ENCODE peak calls at places on chromosome 6, in six cellular contexts. K, P, H, X, L and S are unnamed samples.

GRCh38 chr6:127346512-127346911 is 3.1 kb upstream of the ECHDC1 start:
- DNase-seq in P (no peak), X (no peak), K (no peak), L (no peak), H (no peak), S (no peak)

GRCh38 chr6:167930300-167930699 is 67.2 kb upstream of the KIF25 start:
- DNase-seq in P (peak), X (peak), H (no peak), L (no peak), K (no peak), S (no peak)

GRCh38 chr6:84074988-84075781 is 41.6 kb downstream of the MRAP2 start:
- DNase-seq in K (peak), X (peak), P (no peak), H (peak), L (peak), S (no peak)

GRCh38 chr6:111985202-111985731 is 68.6 kb upstream of the CCN6 start:
- DNase-seq in P (peak), K (peak), L (peak), X (peak), H (no peak), S (peak)

GRCh38 chr6:26351544-26351953 is 13.4 kb upstream of the BTN3A2 start:
- DNase-seq in K (peak), X (peak), H (no peak), P (peak), L (peak), S (peak)

GRCh38 chr6:119207973-119208725 is 129.7 kb upstream of the FAM184A start:
- DNase-seq in H (no peak), X (peak), P (peak), K (no peak), L (no peak), S (no peak)

GRCh38 chr6:104003803-104004516 is 855.8 kb downstream of the HACE1 start:
- DNase-seq in L (no peak), H (no peak), K (no peak), X (peak), P (no peak), S (no peak)

GRCh38 chr6:31639449-31639861 is 13.0 kb downstream of the BAG6 start:
- DNase-seq in K (no peak), P (no peak), L (no peak), H (no peak), X (peak), S (no peak)

GRCh38 chr6:69796081-69796626 is 656 bp downstream of the LMBRD1 start:
- DNase-seq in K (peak), X (peak), H (peak), P (peak), L (peak), S (peak)

GRCh38 chr6:21742238-21742660 is 148.7 kb downstream of the SOX4 start:
- DNase-seq in P (peak), X (peak), H (no peak), L (peak), K (peak), S (no peak)

GRCh38 chr6:106749611-106750010 is 120.2 kb downstream of the QRSL1 start:
- DNase-seq in H (no peak), K (no peak), P (no peak), L (peak), X (peak), S (peak)

GRCh38 chr6:30263734-30264133 is 50.5 kb upstream of the TRIM26 start:
- DNase-seq in K (no peak), X (peak), P (peak), H (no peak), L (peak), S (peak)

GRCh38 chr6:169070506-169071176 is 183.0 kb downstream of the THBS2 start:
- DNase-seq in X (peak), P (peak), L (peak), K (no peak), H (no peak), S (peak)

GRCh38 chr6:166026586-166027126 is 141.0 kb downstream of the TBXT start:
- DNase-seq in P (no peak), H (no peak), K (no peak), L (no peak), X (no peak), S (no peak)

GRCh38 chr6:26234421-26235239 is 130.4 kb upstream of the BTN3A2 start:
- DNase-seq in P (peak), H (peak), K (peak), X (peak), L (peak), S (no peak)

GRCh38 chr6:123547216-123547978 is 89.4 kb downstream of the TRDN start:
- DNase-seq in P (no peak), H (no peak), X (no peak), K (peak), L (no peak), S (no peak)

GRCh38 chr6:120852293-120852849 is 481.9 kb downstream of the TBC1D32 start:
- DNase-seq in H (peak), K (no peak), P (no peak), X (no peak), L (no peak), S (no peak)

GRCh38 chr6:56961151-56961550 is 6.2 kb downstream of the BEND6 start:
- DNase-seq in L (peak), H (no peak), P (no peak), K (no peak), X (peak), S (no peak)

GRCh38 chr6:29825848-29826247 is 1.8 kb upstream of the HLA-G start:
- DNase-seq in L (peak), X (no peak), H (no peak), K (no peak), P (no peak), S (no peak)

GRCh38 chr6:74181471-74181870 is 485.5 kb downstream of the CD109 start:
- DNase-seq in L (no peak), X (no peak), H (no peak), P (no peak), K (no peak), S (no peak)

GRCh38 chr6:8530775-8531435 is 95.6 kb upstream of the SLC35B3 start:
- DNase-seq in L (peak), X (no peak), P (peak), H (peak), K (no peak), S (no peak)
- TF ChIP-seq CTCF in L (peak), X (no peak), P (no peak), H (peak), K (no peak), S (no peak)

GRCh38 chr6:3163248-3163594 is 5.9 kb upstream of the TUBB2A start:
- DNase-seq in H (no peak), X (no peak), L (no peak), K (peak), P (peak), S (no peak)
- TF ChIP-seq EZH2 in H (no peak), X (no peak), L (no peak), K (no peak), P (no peak), S (no peak)

GRCh38 chr6:162251257-162251656 is 476.3 kb downstream of the PRKN start:
- DNase-seq in P (peak), K (no peak), L (no peak), X (no peak), H (peak), S (no peak)
- TF ChIP-seq CTCF in P (no peak), K (no peak), L (peak), X (peak), H (peak), S (peak)

GRCh38 chr6:105137388-105137787 is 42.4 kb downstream of the POPDC3 start:
- DNase-seq in L (peak), H (peak), K (no peak), P (peak), X (no peak), S (no peak)

GRCh38 chr6:105135056-105135455 is 44.8 kb downstream of the POPDC3 start:
- DNase-seq in H (peak), K (peak), L (peak), X (peak), P (peak), S (no peak)

GRCh38 chr6:105138141-105138540 is 41.7 kb downstream of the POPDC3 start:
- DNase-seq in H (no peak), X (no peak), K (no peak), L (no peak), P (no peak), S (no peak)

GRCh38 chr6:105135907-105136432 is 43.8 kb downstream of the POPDC3 start:
- DNase-seq in H (no peak), L (peak), P (peak), K (peak), X (no peak), S (no peak)

DNA sequence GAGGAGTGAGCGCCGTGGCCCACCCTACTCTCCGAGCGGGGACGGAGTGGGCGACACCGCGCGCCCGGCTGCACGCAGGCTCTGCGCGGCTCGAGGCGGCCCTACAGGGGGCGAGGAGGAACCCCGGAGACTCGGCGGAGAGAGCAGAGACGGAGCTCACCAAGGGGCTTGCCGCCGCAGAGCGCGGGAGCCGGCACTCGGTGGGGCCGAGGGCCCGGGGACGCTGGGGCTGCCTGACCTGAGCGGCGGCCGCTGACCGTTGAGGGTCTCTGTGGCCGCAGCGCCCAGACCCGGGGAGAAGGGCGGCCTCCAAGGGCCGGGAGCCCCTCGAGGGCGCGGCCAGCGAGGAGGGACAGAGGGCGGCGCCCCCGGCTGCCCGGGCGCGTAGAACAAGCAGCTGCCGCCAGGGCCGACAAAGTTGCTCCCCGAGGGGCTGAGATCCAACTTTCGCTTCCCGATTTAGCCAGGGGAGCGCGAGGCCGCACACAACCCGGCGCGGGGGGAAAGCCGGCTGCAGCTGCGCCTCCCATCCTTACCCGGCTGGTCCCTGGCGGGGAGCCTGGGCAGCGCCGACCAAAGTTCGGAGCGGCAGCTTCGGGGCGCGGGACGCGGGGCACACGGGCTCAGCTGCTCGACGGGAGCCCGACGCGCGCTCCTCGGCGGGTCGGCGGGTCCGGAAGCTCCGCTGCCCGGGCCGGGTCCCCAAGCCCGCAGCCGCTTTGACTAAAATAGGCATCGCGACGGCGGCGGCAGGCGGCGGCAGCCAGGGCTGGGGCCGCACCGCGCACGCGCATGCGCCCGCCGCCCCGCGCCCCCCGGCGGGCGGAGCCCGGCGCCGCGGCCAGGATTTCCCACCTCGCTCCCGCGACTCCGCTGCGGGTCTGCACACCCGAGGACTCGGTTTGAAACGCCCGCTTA is 43.1 kb downstream of the POPDC3 start:
- DNase-seq in K (peak), H (peak), X (no peak), L (peak), P (peak), S (no peak)
- TF ChIP-seq EZH2 in K (no peak), H (peak), X (no peak), L (no peak), P (no peak), S (peak)

DNA sequence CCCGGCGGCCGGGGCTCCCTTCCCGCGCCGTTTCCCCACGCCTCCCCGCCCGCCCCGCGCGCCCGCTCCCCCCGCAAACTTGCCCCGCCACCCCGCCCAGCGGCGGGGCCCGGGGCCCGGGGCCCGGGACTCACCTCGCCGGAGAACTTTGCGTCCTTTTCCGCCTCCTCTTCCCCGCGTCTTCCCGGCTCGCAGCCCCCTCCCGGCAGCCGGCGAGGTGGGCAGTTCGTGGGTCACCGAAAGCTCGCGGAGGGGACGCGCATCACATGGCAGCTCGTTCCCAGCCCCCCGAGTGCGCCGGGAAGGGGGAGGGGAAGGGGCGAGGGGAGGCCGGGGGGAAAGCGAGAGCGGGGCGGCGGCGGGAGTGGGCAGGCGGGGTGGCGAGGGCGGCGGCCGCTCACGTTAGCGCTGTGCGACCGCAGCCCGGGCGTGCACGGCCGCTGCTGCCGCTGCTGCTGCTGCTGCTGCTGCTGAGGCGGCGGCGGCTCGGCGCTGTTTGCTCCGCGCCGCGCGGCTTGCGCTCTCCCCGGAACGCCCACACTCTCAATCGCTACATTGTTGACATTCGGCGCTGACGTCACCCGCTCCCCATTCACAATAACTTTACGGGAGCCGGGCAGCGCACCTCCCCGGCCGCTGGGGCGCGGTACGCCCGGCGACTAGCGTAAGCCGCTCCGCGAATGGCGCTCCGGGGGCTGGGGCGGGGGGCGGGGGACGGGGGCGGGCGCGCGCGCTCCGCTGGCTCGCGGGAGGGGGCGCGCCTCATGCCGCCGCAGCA is at the start of gene BACH2:
- DNase-seq in P (peak), L (peak), X (peak), H (peak), K (peak), S (no peak)
- TF ChIP-seq CTCF in P (no peak), L (peak), X (no peak), H (no peak), K (peak), S (peak)

GRCh38 chr6:99614430-99615161 is 8.0 kb downstream of the PRDM13 start:
- DNase-seq in K (no peak), P (no peak), L (no peak), X (no peak), H (peak), S (no peak)
- TF ChIP-seq EZH2 in K (peak), P (peak), L (peak), X (no peak), H (peak), S (peak)

GRCh38 chr6:331622-332521 is 39.6 kb downstream of the DUSP22 start:
- DNase-seq in K (no peak), L (no peak), P (no peak), H (no peak), X (no peak), S (no peak)
- TF ChIP-seq CTCF in K (no peak), L (no peak), P (no peak), H (no peak), X (no peak), S (no peak)

DNA sequence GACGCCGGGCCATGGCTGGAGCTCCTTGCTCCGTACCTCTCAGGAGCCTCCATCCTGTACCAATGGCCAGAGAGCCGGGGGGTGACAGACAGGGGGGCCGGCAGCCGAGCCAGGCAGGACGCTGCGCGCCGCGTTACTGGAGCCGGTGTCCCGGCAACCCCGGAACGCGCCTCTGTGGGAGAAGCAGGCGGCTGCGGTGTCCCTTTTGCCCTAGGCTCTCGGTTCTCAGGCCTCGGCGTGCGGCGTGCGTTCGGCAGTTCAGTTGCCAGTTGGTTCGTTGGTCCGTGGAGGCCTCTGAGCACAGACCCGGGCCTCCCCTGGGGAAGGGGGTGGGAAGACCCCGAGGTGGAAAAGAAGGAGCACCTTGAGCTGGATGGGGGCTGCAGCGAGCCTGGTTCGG is at the start of gene SPATS1:
- DNase-seq in K (no peak), H (peak), X (no peak), L (no peak), P (no peak), S (no peak)
- TF ChIP-seq EZH2 in K (peak), H (no peak), X (no peak), L (no peak), P (peak), S (peak)

GRCh38 chr6:141788096-141788495 is 344.6 kb upstream of the GJE1 start:
- DNase-seq in P (no peak), X (no peak), H (no peak), L (no peak), K (no peak), S (no peak)

DNA sequence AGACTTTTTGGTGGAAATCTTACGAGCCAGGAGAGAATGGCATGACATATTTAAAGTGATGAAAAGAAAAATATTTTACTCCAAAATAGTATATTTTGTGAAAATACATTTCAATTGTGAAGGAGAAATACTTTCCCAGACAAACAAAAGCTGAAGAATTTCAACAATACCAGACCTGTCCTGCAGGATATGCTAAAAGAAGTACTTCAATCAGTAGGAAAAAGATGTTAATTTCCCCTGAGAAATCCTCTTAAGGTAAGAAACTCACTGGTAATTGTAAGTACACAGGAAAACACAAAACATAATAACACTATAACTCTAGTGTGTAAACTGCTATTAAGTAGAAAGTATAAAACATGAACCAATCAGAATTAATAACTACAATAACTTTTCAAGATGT is 341.8 kb upstream of the GJE1 start:
- DNase-seq in X (no peak), P (no peak), K (no peak), L (no peak), H (no peak), S (no peak)
- TF ChIP-seq CTCF in X (no peak), P (no peak), K (no peak), L (no peak), H (no peak), S (no peak)

GRCh38 chr6:138160329-138161117 is 1.2 kb upstream of the ARFGEF3 start:
- DNase-seq in K (no peak), P (no peak), H (peak), X (no peak), L (no peak), S (no peak)

GRCh38 chr6:138161118-138161433 is 663 bp upstream of the ARFGEF3 start:
- DNase-seq in L (no peak), K (no peak), P (no peak), H (no peak), X (no peak), S (no peak)

GRCh38 chr6:138162947-138163569 is 1.3 kb downstream of the ARFGEF3 start:
- DNase-seq in P (no peak), K (no peak), H (no peak), X (no peak), L (no peak), S (no peak)

GRCh38 chr6:138161434-138162103 is at the start of gene ARFGEF3:
- DNase-seq in P (no peak), X (peak), L (peak), H (peak), K (peak), S (no peak)

GRCh38 chr6:138162104-138162946 is 586 bp downstream of the ARFGEF3 start:
- DNase-seq in K (peak), X (peak), P (peak), L (no peak), H (peak), S (no peak)
- TF ChIP-seq EZH2 in K (peak), X (no peak), P (peak), L (peak), H (peak), S (peak)